ENCODE peak calls at places on chromosomes 2 and 18, in five cellular contexts. One of them, this sample, is unnamed.

GRCh38 chr2:232478571-232479340 is 8.9 kb downstream of the ECEL1 start:
- DNase-seq in activated CD8-positive, alpha-beta T cell treated with anti-CD3 and anti-CD28 coated beads for 36 hours: no peak
- DNase-seq in heart right ventricle: no peak
- DNase-seq in coronary artery: no peak
- DNase-seq in uterus: no peak
- DNase-seq in this sample: no peak

GRCh38 chr2:231987088-231987788 is 25.7 kb downstream of the DIS3L2 start:
- DNase-seq in activated CD8-positive, alpha-beta T cell treated with anti-CD3 and anti-CD28 coated beads for 36 hours: no peak
- DNase-seq in heart right ventricle: no peak
- DNase-seq in coronary artery: no peak
- DNase-seq in uterus: no peak
- DNase-seq in this sample: no peak

GRCh38 chr2:69149631-69150215 is 136.7 kb downstream of the ANTXR1 start:
- DNase-seq in activated CD8-positive, alpha-beta T cell treated with anti-CD3 and anti-CD28 coated beads for 36 hours: no peak
- DNase-seq in heart right ventricle: peak
- DNase-seq in coronary artery: peak
- DNase-seq in uterus: peak
- DNase-seq in this sample: peak

GRCh38 chr2:105671156-105671555 is 73.6 kb upstream of the NCK2 start:
- DNase-seq in activated CD8-positive, alpha-beta T cell treated with anti-CD3 and anti-CD28 coated beads for 36 hours: no peak
- DNase-seq in heart right ventricle: peak
- DNase-seq in coronary artery: no peak
- DNase-seq in uterus: no peak
- DNase-seq in this sample: peak

GRCh38 chr2:72367530-72368225 is 220.0 kb upstream of the CYP26B1 start:
- DNase-seq in activated CD8-positive, alpha-beta T cell treated with anti-CD3 and anti-CD28 coated beads for 36 hours: no peak
- DNase-seq in heart right ventricle: peak
- DNase-seq in coronary artery: peak
- DNase-seq in uterus: no peak
- DNase-seq in this sample: peak

GRCh38 chr18:76721207-76721996 is 101.0 kb upstream of the ZNF236 start:
- DNase-seq in activated CD8-positive, alpha-beta T cell treated with anti-CD3 and anti-CD28 coated beads for 36 hours: peak
- DNase-seq in heart right ventricle: no peak
- DNase-seq in coronary artery: peak
- DNase-seq in uterus: no peak
- DNase-seq in this sample: no peak

GRCh38 chr2:102677219-102678215 is 58.2 kb downstream of the SLC9A2 start:
- DNase-seq in activated CD8-positive, alpha-beta T cell treated with anti-CD3 and anti-CD28 coated beads for 36 hours: no peak
- DNase-seq in heart right ventricle: no peak
- DNase-seq in coronary artery: no peak
- DNase-seq in uterus: no peak
- DNase-seq in this sample: no peak

GRCh38 chr2:201644001-201644400 is 698 bp upstream of the TMEM237 start:
- DNase-seq in activated CD8-positive, alpha-beta T cell treated with anti-CD3 and anti-CD28 coated beads for 36 hours: no peak
- DNase-seq in heart right ventricle: no peak
- DNase-seq in coronary artery: no peak
- DNase-seq in uterus: peak
- DNase-seq in this sample: peak

GRCh38 chr2:81395746-81396145 is 1091.2 kb upstream of the LRRTM1 start:
- DNase-seq in activated CD8-positive, alpha-beta T cell treated with anti-CD3 and anti-CD28 coated beads for 36 hours: no peak
- DNase-seq in heart right ventricle: no peak
- DNase-seq in coronary artery: no peak
- DNase-seq in uterus: no peak
- DNase-seq in this sample: no peak

GRCh38 chr2:181190711-181191110 is 210.3 kb downstream of the UBE2E3 start:
- DNase-seq in activated CD8-positive, alpha-beta T cell treated with anti-CD3 and anti-CD28 coated beads for 36 hours: peak
- DNase-seq in heart right ventricle: no peak
- DNase-seq in coronary artery: no peak
- DNase-seq in uterus: no peak
- DNase-seq in this sample: no peak

GRCh38 chr2:96273763-96274162 is 7.7 kb downstream of the CIAO1 start:
- DNase-seq in activated CD8-positive, alpha-beta T cell treated with anti-CD3 and anti-CD28 coated beads for 36 hours: no peak
- DNase-seq in heart right ventricle: no peak
- DNase-seq in coronary artery: no peak
- DNase-seq in uterus: no peak
- DNase-seq in this sample: no peak

GRCh38 chr18:30632058-30632718 is 410.4 kb downstream of the DSC3 start:
- DNase-seq in activated CD8-positive, alpha-beta T cell treated with anti-CD3 and anti-CD28 coated beads for 36 hours: no peak
- DNase-seq in heart right ventricle: no peak
- DNase-seq in coronary artery: no peak
- DNase-seq in uterus: no peak
- DNase-seq in this sample: no peak

GRCh38 chr2:1873343-1873742 is 129.0 kb upstream of the PXDN start:
- DNase-seq in activated CD8-positive, alpha-beta T cell treated with anti-CD3 and anti-CD28 coated beads for 36 hours: no peak
- DNase-seq in heart right ventricle: no peak
- DNase-seq in coronary artery: no peak
- DNase-seq in uterus: no peak
- DNase-seq in this sample: no peak

GRCh38 chr2:241358470-241358869 is 2.4 kb downstream of the FARP2 start:
- DNase-seq in activated CD8-positive, alpha-beta T cell treated with anti-CD3 and anti-CD28 coated beads for 36 hours: no peak
- DNase-seq in heart right ventricle: no peak
- DNase-seq in coronary artery: no peak
- DNase-seq in uterus: no peak
- DNase-seq in this sample: no peak

GRCh38 chr2:69742170-69742952 is 427 bp downstream of the ANXA4 start:
- DNase-seq in activated CD8-positive, alpha-beta T cell treated with anti-CD3 and anti-CD28 coated beads for 36 hours: no peak
- DNase-seq in heart right ventricle: no peak
- DNase-seq in coronary artery: no peak
- DNase-seq in uterus: no peak
- DNase-seq in this sample: peak

GRCh38 chr2:219297766-219298456 is 11.3 kb downstream of the PTPRN start:
- DNase-seq in activated CD8-positive, alpha-beta T cell treated with anti-CD3 and anti-CD28 coated beads for 36 hours: no peak
- DNase-seq in heart right ventricle: no peak
- DNase-seq in coronary artery: no peak
- DNase-seq in uterus: no peak
- DNase-seq in this sample: no peak
- TF ChIP-seq CTCF in activated CD8-positive, alpha-beta T cell treated with anti-CD3 and anti-CD28 coated beads for 36 hours: no peak
- TF ChIP-seq CTCF in heart right ventricle: no peak
- TF ChIP-seq CTCF in coronary artery: no peak
- TF ChIP-seq CTCF in uterus: no peak
- TF ChIP-seq CTCF in this sample: no peak

DNA sequence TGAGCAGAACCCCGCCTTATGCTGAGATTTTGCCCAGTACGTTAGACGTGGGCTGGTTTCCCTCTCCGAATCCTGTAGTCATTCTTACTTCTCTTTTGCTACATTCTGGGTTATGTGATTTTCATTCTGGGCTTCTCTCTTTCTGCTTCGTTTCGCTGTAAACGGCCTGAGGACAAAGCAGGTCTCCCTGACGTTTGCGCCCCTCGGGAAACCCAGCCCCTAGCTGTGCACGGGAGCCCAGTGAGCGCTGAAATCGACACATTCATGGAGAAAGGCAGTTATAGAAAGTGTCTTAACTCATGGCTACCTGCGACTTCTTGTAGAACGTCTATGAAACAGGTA is 22.7 kb upstream of the MC5R start:
- DNase-seq in activated CD8-positive, alpha-beta T cell treated with anti-CD3 and anti-CD28 coated beads for 36 hours: no peak
- DNase-seq in heart right ventricle: no peak
- DNase-seq in coronary artery: no peak
- DNase-seq in uterus: no peak
- DNase-seq in this sample: no peak
- TF ChIP-seq CTCF in activated CD8-positive, alpha-beta T cell treated with anti-CD3 and anti-CD28 coated beads for 36 hours: no peak
- TF ChIP-seq CTCF in heart right ventricle: peak
- TF ChIP-seq CTCF in coronary artery: no peak
- TF ChIP-seq CTCF in uterus: peak
- TF ChIP-seq CTCF in this sample: no peak

DNA sequence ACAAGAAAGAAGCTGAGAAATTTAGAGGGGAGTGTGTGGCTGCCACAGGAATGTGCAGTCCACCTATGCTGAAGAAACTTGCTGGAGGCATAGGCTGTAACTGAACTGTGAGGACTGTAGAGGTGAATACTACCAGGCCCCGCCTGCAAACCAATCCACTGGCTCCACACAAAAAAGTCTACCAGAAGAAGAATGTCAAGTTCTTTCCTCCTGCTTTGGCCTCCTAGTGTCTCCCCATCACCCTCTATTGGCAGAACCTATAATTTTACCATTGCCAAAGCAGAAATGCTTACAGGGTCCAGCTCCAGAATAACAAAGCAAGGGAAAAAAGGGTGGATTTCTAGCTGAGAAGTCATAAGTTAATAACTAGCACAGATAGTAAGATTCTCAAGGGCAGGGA is 5.9 kb upstream of the ATP5MC3 start:
- DNase-seq in activated CD8-positive, alpha-beta T cell treated with anti-CD3 and anti-CD28 coated beads for 36 hours: peak
- DNase-seq in heart right ventricle: no peak
- DNase-seq in coronary artery: no peak
- DNase-seq in uterus: no peak
- DNase-seq in this sample: no peak
- TF ChIP-seq CTCF in activated CD8-positive, alpha-beta T cell treated with anti-CD3 and anti-CD28 coated beads for 36 hours: no peak
- TF ChIP-seq CTCF in heart right ventricle: no peak
- TF ChIP-seq CTCF in coronary artery: no peak
- TF ChIP-seq CTCF in uterus: peak
- TF ChIP-seq CTCF in this sample: no peak

GRCh38 chr2:20514596-20515269 is 67.9 kb downstream of the RHOB start:
- DNase-seq in activated CD8-positive, alpha-beta T cell treated with anti-CD3 and anti-CD28 coated beads for 36 hours: no peak
- DNase-seq in heart right ventricle: no peak
- DNase-seq in coronary artery: no peak
- DNase-seq in uterus: peak
- DNase-seq in this sample: peak
- TF ChIP-seq CTCF in activated CD8-positive, alpha-beta T cell treated with anti-CD3 and anti-CD28 coated beads for 36 hours: no peak
- TF ChIP-seq CTCF in heart right ventricle: no peak
- TF ChIP-seq CTCF in coronary artery: no peak
- TF ChIP-seq CTCF in uterus: no peak
- TF ChIP-seq CTCF in this sample: no peak

GRCh38 chr2:152582081-152582480 is 135.2 kb downstream of the PRPF40A start:
- DNase-seq in activated CD8-positive, alpha-beta T cell treated with anti-CD3 and anti-CD28 coated beads for 36 hours: no peak
- DNase-seq in heart right ventricle: no peak
- DNase-seq in coronary artery: no peak
- DNase-seq in uterus: no peak
- DNase-seq in this sample: no peak
- TF ChIP-seq CTCF in activated CD8-positive, alpha-beta T cell treated with anti-CD3 and anti-CD28 coated beads for 36 hours: no peak
- TF ChIP-seq CTCF in heart right ventricle: no peak
- TF ChIP-seq CTCF in coronary artery: no peak
- TF ChIP-seq CTCF in uterus: no peak
- TF ChIP-seq CTCF in this sample: no peak

GRCh38 chr2:47539228-47539627 is 136.3 kb downstream of the MSH2 start:
- DNase-seq in activated CD8-positive, alpha-beta T cell treated with anti-CD3 and anti-CD28 coated beads for 36 hours: no peak
- DNase-seq in heart right ventricle: no peak
- DNase-seq in coronary artery: no peak
- DNase-seq in uterus: no peak
- DNase-seq in this sample: no peak
- TF ChIP-seq CTCF in activated CD8-positive, alpha-beta T cell treated with anti-CD3 and anti-CD28 coated beads for 36 hours: no peak
- TF ChIP-seq CTCF in heart right ventricle: no peak
- TF ChIP-seq CTCF in coronary artery: no peak
- TF ChIP-seq CTCF in uterus: no peak
- TF ChIP-seq CTCF in this sample: no peak

GRCh38 chr2:158967114-158967730 is 1.2 kb upstream of the TANC1 start:
- DNase-seq in activated CD8-positive, alpha-beta T cell treated with anti-CD3 and anti-CD28 coated beads for 36 hours: no peak
- DNase-seq in heart right ventricle: no peak
- DNase-seq in coronary artery: peak
- DNase-seq in uterus: peak
- DNase-seq in this sample: no peak
- TF ChIP-seq CTCF in activated CD8-positive, alpha-beta T cell treated with anti-CD3 and anti-CD28 coated beads for 36 hours: no peak
- TF ChIP-seq CTCF in heart right ventricle: no peak
- TF ChIP-seq CTCF in coronary artery: no peak
- TF ChIP-seq CTCF in uterus: no peak
- TF ChIP-seq CTCF in this sample: no peak